ENCODE peak calls at places on chromosomes 16 and 17, in ten cellular contexts. M is ovary, E is GM12878, Q is uterus, R is heart left ventricle, L is spleen, V is adrenal gland, C is Peyer's patch, O is body of pancreas, K is IMR-90. P is an unnamed sample.

GRCh38 chr16:87012954-87013938 is 303.9 kb downstream of the C16orf95 start:
- DNase-seq in M (no peak), E (no peak), Q (no peak), R (no peak), L (no peak), V (no peak), C (no peak), O (no peak), K (no peak), P (no peak)

GRCh38 chr17:58611331-58611730 is 80.5 kb downstream of the TEX14 start:
- DNase-seq in M (no peak), E (no peak), Q (no peak), R (no peak), L (no peak), V (no peak), C (no peak), O (no peak), K (no peak), P (no peak)

GRCh38 chr17:31195305-31195704 is 100.5 kb downstream of the NF1 start:
- DNase-seq in M (no peak), E (no peak), Q (no peak), R (no peak), L (no peak), V (no peak), C (no peak), O (no peak), K (no peak), P (no peak)

GRCh38 chr17:60388742-60389141 is 3.2 kb downstream of the USP32 start:
- DNase-seq in M (no peak), E (no peak), Q (no peak), R (no peak), L (no peak), V (no peak), C (no peak), O (no peak), K (no peak), P (no peak)

GRCh38 chr16:53071748-53072301 is 17.0 kb downstream of the CHD9 start:
- DNase-seq in M (peak; percentile 68), E (no peak), Q (peak; percentile 59), R (peak; percentile 90), L (no peak), V (peak; percentile 54), C (peak; percentile 45), O (no peak), K (no peak), P (peak; percentile 45)

GRCh38 chr17:59470624-59471297 is 94.6 kb upstream of the DHX40 start:
- DNase-seq in M (no peak), E (no peak), Q (no peak), R (no peak), L (no peak), V (no peak), C (no peak), O (no peak), K (no peak), P (no peak)

GRCh38 chr16:50602531-50603205 is 54.5 kb downstream of the NKD1 start:
- DNase-seq in M (no peak), E (no peak), Q (no peak), R (peak; percentile 58), L (no peak), V (no peak), C (peak; percentile 29), O (no peak), K (no peak), P (no peak)

GRCh38 chr16:64991011-64991410 is 130.9 kb downstream of the CDH11 start:
- DNase-seq in M (no peak), E (no peak), Q (no peak), R (no peak), L (no peak), V (no peak), C (no peak), O (no peak), K (no peak), P (no peak)

GRCh38 chr16:86355114-86355513 is 155.2 kb upstream of the FOXF1 start:
- DNase-seq in M (no peak), E (no peak), Q (no peak), R (no peak), L (no peak), V (no peak), C (no peak), O (no peak), K (peak; percentile 55), P (no peak)

GRCh38 chr16:84596161-84596560 is 21.7 kb downstream of the COTL1 start:
- DNase-seq in M (no peak), E (no peak), Q (no peak), R (no peak), L (no peak), V (no peak), C (no peak), O (no peak), K (no peak), P (no peak)
- H3K4me1 ChIP-seq in M (peaks cover 18% of the 10 kb centered on the region), E (peaks cover 71% of the 10 kb centered on the region), Q (no peaks in the 10 kb centered on the region), R (peaks cover 28% of the 10 kb centered on the region), L (peaks cover 86% of the 10 kb centered on the region), V (peaks cover 11% of the 10 kb centered on the region), C (peaks cover 35% of the 10 kb centered on the region), O (peaks cover 15% of the 10 kb centered on the region), K (peaks cover 38% of the 10 kb centered on the region), P (no peaks in the 10 kb centered on the region)

DNA sequence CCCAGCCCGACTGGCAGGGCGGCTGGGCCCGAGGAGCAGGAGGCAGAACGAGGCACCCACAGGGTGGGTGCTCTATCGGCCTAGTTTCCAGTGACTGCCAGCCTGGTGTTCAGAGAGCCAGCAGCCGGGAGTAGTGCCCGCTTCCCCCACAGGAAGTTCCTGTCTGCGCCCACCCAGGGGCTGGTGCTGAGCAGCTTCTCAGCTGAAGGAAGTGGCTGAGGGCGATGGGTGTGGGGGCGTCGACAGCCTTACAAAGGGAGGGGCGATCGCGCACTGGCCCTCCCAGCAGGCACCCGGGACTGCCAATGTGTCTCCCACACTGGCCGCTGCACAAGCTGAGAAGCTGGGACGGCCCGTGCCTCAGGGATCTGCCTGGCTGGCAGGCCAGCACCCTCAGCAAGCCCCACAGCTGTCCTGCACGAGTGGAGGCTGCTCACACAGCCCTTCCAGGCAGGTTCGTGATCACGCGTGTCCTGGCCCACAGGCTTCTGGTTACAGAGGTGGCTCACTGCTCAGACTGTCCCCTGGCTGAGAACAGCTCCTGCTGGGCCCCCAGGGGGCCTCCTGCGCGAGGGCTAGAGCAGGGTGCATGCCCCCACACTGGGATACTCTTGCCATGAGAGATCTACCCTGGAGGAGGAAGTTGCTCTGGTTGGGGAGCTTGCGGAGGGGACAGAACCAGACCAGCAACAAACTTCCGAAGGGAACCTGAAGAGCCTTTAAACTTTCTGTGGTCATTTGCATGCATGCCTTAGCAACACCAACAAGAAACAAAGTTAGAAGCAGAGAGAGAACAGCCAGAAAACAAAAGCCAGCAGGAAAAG is 2.5 kb downstream of the RNF166 start:
- DNase-seq in M (no peak), E (no peak), Q (no peak), R (peak; percentile 81), L (peak; percentile 95), V (no peak), C (peak; percentile 87), O (no peak), K (no peak), P (no peak)
- TF ChIP-seq POLR2A in M (no peak), E (peak; percentile 34), Q (no peak), R (no peak), L (no peak), V (no peak), C (no peak), O (no peak), K (no peak), P (no peak)

DNA sequence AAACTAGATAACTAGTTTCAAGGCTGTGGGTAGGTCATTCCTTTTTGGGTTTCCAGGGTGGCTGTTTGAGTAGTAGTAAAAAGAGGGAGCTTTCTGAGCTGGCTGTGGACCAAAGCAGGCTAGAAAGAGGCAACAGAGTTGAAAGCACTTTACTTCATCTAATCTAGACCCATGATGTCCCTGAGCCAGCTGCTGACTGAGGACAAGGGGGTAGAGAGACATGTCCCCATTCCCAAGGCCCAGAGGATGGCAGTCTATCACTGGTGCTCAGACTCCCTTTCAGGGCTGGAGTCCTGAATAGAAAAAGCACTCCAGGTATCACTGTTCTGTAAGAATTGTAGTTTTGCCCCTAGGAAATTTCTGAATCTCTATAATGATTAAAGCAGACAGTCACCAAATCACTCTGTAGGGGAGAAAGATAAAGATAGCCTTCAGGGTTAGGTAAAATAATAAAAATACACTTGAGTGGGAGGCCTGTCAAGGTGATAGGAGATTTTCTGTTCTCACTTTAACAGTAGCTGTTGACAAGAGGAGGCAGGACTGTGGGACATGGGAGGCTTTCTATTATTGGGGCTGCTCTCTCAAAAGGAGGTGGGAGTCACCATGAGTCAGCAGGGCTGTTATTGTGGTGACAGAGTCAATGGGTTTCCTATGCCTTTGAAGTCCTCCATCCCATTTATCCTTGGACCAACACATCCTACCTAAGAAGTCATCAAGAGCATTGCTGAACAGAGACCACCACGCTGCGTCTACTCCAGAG is 190.2 kb upstream of the MPHOSPH6 start:
- DNase-seq in M (no peak), E (no peak), Q (no peak), R (no peak), L (no peak), V (no peak), C (no peak), O (no peak), K (no peak), P (no peak)
- H3K27ac ChIP-seq in M (no peak overlapping the region), E (no peak overlapping the region), Q (no peak overlapping the region), R (no peak overlapping the region), L (no peak overlapping the region), V (no peak overlapping the region), C (no peak overlapping the region), O (no peak overlapping the region), K (no peak overlapping the region), P (no peak overlapping the region)

GRCh38 chr17:50213026-50214015 is 11.9 kb upstream of the COL1A1 start:
- DNase-seq in M (peak; percentile 23), E (peak; percentile 43), Q (peak; percentile 34), R (no peak), L (no peak), V (no peak), C (peak; percentile 35), O (no peak), K (peak; percentile 51), P (no peak)
- H3K4me1 ChIP-seq in M (peaks cover 34% of the 10 kb centered on the region), E (peaks cover 12% of the 10 kb centered on the region), Q (peaks cover 31% of the 10 kb centered on the region), R (peaks cover 52% of the 10 kb centered on the region), L (peaks cover 6% of the 10 kb centered on the region), V (no peaks in the 10 kb centered on the region), C (no peaks in the 10 kb centered on the region), O (peaks cover 2% of the 10 kb centered on the region), K (peaks cover 55% of the 10 kb centered on the region), P (peaks cover 35% of the 10 kb centered on the region)

GRCh38 chr16:721765-722481 is 977 bp downstream of the ANTKMT start:
- DNase-seq in M (no peak), E (no peak), Q (no peak), R (no peak), L (peak; percentile 80), V (no peak), C (no peak), O (no peak), K (no peak), P (no peak)
- TF ChIP-seq POLR2A in M (no peak), E (no peak), Q (no peak), R (no peak), L (no peak), V (no peak), C (no peak), O (no peak), K (no peak), P (no peak)

DNA sequence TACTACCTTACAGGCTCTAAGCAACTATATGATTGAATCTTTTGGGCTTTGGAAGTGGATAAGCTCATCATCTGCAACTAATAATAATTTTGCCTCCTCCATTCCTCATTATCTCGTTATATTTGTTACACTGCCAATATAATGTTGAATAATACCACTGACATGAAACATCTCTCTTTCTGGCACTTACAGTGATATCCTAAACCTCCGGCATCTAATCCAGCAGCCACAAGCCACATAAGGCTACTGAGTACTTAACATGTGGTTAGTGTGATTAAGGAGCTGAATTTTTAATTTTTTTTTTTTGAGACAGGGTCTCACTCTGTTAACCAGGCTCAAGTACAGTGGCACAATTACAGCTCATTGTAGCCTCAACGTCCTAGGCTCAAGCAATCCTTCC is 9.6 kb downstream of the CDC42EP4 start:
- DNase-seq in M (no peak), E (no peak), Q (no peak), R (no peak), L (no peak), V (no peak), C (no peak), O (no peak), K (no peak), P (no peak)
- H3K27ac ChIP-seq in M (peak overlapping the region; percentile 6), E (no peak overlapping the region), Q (peak overlapping the region; percentile 51), R (no peak overlapping the region), L (peak overlapping the region; percentile 38), V (peak overlapping the region; percentile 13), C (no peak overlapping the region), O (peak overlapping the region; percentile 50), K (no peak overlapping the region), P (no peak overlapping the region)

P was measured in tibial nerve.